ENCODE peak calls at places on chromosomes 16 and 17, in nine cellular contexts. Z is SK-N-SH, G is NT2/D1, V is endothelial cell of umbilical vein, C is mammary epithelial cell, E is mesendoderm, M is colonic mucosa, S is neural progenitor cell, R is PC-3. H is an unnamed sample.

GRCh38 chr17:61179316-61179715 is 220.3 kb upstream of the TBX2 start:
- DNase-seq in Z (no peak), C (no peak), S (peak), R (no peak), M (no peak), G (no peak), E (no peak), V (no peak), H (no peak)

GRCh38 chr16:70470927-70471341 is 16.5 kb downstream of the FCSK start:
- DNase-seq in M (no peak), V (peak), Z (peak), R (peak), E (peak), G (no peak), C (no peak), S (peak), H (no peak)

GRCh38 chr17:35560703-35561102 is at the start of gene SLFN14:
- DNase-seq in E (peak), R (no peak), G (no peak), Z (no peak), S (no peak), C (no peak), M (no peak), V (peak), H (no peak)

GRCh38 chr16:67719778-67720144 is 645 bp upstream of the GFOD2 start:
- DNase-seq in G (no peak), M (peak), C (peak), S (peak), Z (peak), E (peak), V (no peak), R (no peak), H (no peak)

GRCh38 chr17:73765824-73766563 is 121.7 kb upstream of the SDK2 start:
- DNase-seq in E (peak), G (no peak), R (no peak), V (no peak), M (no peak), S (no peak), Z (no peak), C (no peak), H (peak)

GRCh38 chr17:74529243-74529642 is 2.0 kb downstream of the CD300LB start:
- DNase-seq in Z (no peak), E (no peak), M (no peak), R (no peak), V (no peak), C (no peak), G (no peak), S (no peak), H (no peak)

GRCh38 chr17:73600103-73600871 is 44.0 kb downstream of the SDK2 start:
- DNase-seq in V (no peak), S (no peak), Z (peak), M (no peak), E (no peak), C (no peak), R (no peak), G (no peak), H (no peak)

GRCh38 chr16:88066234-88066633 is 115.0 kb downstream of the BANP start:
- DNase-seq in R (no peak), S (no peak), M (no peak), Z (no peak), G (no peak), E (no peak), C (no peak), V (no peak), H (peak)

GRCh38 chr16:72818286-72818845 is 229.6 kb downstream of the ZFHX3 start:
- DNase-seq in M (no peak), Z (no peak), R (no peak), C (no peak), E (peak), V (no peak), G (no peak), S (peak), H (no peak)

GRCh38 chr16:66515543-66516171 is 34.3 kb downstream of the TK2 start:
- DNase-seq in M (no peak), E (peak), R (peak), V (peak), Z (no peak), C (no peak), G (no peak), S (no peak), H (no peak)

GRCh38 chr17:3914319-3914685 is 2.0 kb downstream of the P2RX1 start:
- DNase-seq in G (no peak), R (no peak), S (no peak), C (no peak), V (no peak), Z (no peak), E (no peak), M (peak), H (peak)

GRCh38 chr16:2527071-2527783 is 4.0 kb downstream of the CEMP1 start:
- DNase-seq in C (no peak), S (no peak), R (no peak), E (no peak), V (no peak), Z (peak), G (no peak), M (no peak), H (peak)

GRCh38 chr16:740764-741505 is at the start of gene CIAO3:
- DNase-seq in Z (peak), M (peak), S (peak), V (peak), G (peak), E (peak), C (peak), R (peak), H (peak)

GRCh38 chr16:29893553-29893952 is 5.8 kb downstream of the SEZ6L2 start:
- DNase-seq in M (no peak), R (no peak), C (no peak), G (no peak), S (no peak), V (no peak), Z (no peak), E (no peak), H (no peak)

GRCh38 chr17:34443832-34444469 is 80.9 kb upstream of the CCL1 start:
- DNase-seq in R (peak), Z (peak), S (peak), E (peak), G (no peak), V (no peak), C (no peak), M (no peak), H (no peak)

GRCh38 chr17:56594528-56595418 is 1.3 kb downstream of the NOG start:
- DNase-seq in M (no peak), S (peak), Z (no peak), V (peak), C (peak), G (no peak), R (peak), E (peak), H (no peak)

GRCh38 chr17:77424585-77425344 is 284.0 kb downstream of the SEC14L1 start:
- DNase-seq in C (no peak), Z (peak), S (no peak), V (peak), G (no peak), R (no peak), E (no peak), M (peak), H (peak)

GRCh38 chr17:50872710-50873424 is 6.7 kb upstream of the TOB1 start:
- DNase-seq in R (no peak), C (peak), M (no peak), V (no peak), E (no peak), Z (no peak), S (no peak), G (no peak), H (no peak)

GRCh38 chr17:69516911-69517310 is 102.4 kb downstream of the MAP2K6 start:
- DNase-seq in C (no peak), Z (no peak), E (no peak), G (no peak), R (no peak), V (no peak), M (no peak), S (no peak), H (no peak)

GRCh38 chr17:40841246-40841645 is 18.8 kb upstream of the KRT10 start:
- DNase-seq in E (no peak), M (no peak), Z (no peak), C (no peak), G (no peak), R (no peak), V (no peak), S (no peak), H (no peak)

GRCh38 chr17:42675984-42676423 is 790 bp downstream of the PLEKHH3 start:
- DNase-seq in G (no peak), E (peak), M (peak), R (peak), C (no peak), S (no peak), Z (peak), V (peak), H (peak)

GRCh38 chr17:75059369-75060345 is 12.6 kb downstream of the KCTD2 start:
- DNase-seq in G (no peak), S (no peak), M (no peak), C (no peak), Z (peak), E (peak), R (peak), V (peak), H (no peak)

GRCh38 chr17:33038740-33039139 is 47.1 kb downstream of the SPACA3 start:
- DNase-seq in E (peak), R (peak), M (peak), S (peak), G (peak), C (peak), V (peak), Z (peak), H (no peak)

GRCh38 chr16:23026777-23027362 is 122.4 kb downstream of the USP31 start:
- DNase-seq in V (peak), M (no peak), C (peak), G (peak), E (peak), S (peak), Z (no peak), R (peak), H (no peak)

GRCh38 chr17:14616508-14616907 is 315.6 kb downstream of the HS3ST3B1 start:
- DNase-seq in E (no peak), M (no peak), G (no peak), R (peak), S (no peak), C (peak), Z (no peak), V (no peak), H (no peak)

GRCh38 chr16:81237282-81237681 is 1.2 kb upstream of the BCO1 start:
- DNase-seq in V (no peak), S (no peak), C (peak), E (no peak), R (peak), Z (no peak), M (peak), G (no peak), H (no peak)

GRCh38 chr16:71537643-71538042 is 11.4 kb downstream of the CHST4 start:
- DNase-seq in M (peak), S (peak), C (peak), R (peak), Z (peak), E (peak), V (peak), G (peak), H (peak)

GRCh38 chr16:84790291-84790690 is 29.5 kb upstream of the CRISPLD2 start:
- DNase-seq in Z (no peak), S (no peak), V (no peak), E (no peak), R (no peak), C (no peak), G (no peak), M (no peak), H (no peak)

GRCh38 chr16:6528217-6528616 is 804.4 kb upstream of the RBFOX1 start:
- DNase-seq in R (no peak), V (no peak), G (no peak), M (no peak), C (no peak), E (no peak), Z (no peak), S (no peak), H (no peak)

GRCh38 chr16:49799172-49799571 is 56.7 kb downstream of the ZNF423 start:
- DNase-seq in V (no peak), R (no peak), C (no peak), S (peak), M (no peak), G (no peak), Z (no peak), E (peak), H (no peak)

GRCh38 chr16:84239910-84240309 is at the start of gene KCNG4:
- DNase-seq in S (no peak), V (no peak), C (no peak), R (no peak), G (no peak), E (no peak), Z (peak), M (no peak), H (peak)

GRCh38 chr16:17343028-17343427 is 127.7 kb downstream of the XYLT1 start:
- DNase-seq in E (no peak), C (no peak), G (no peak), S (no peak), M (no peak), V (no peak), Z (no peak), R (no peak), H (no peak)

GRCh38 chr16:80552277-80552676 is 11.5 kb downstream of the DYNLRB2 start:
- DNase-seq in V (no peak), S (no peak), G (no peak), M (no peak), E (no peak), R (no peak), C (peak), Z (no peak), H (no peak)

GRCh38 chr16:50548659-50549560 is 714 bp downstream of the NKD1 start:
- DNase-seq in S (peak), V (peak), E (no peak), C (peak), R (no peak), Z (peak), M (peak), G (no peak), H (peak)

GRCh38 chr16:30893082-30893743 is 664 bp downstream of the BCL7C start:
- DNase-seq in S (peak), Z (peak), E (no peak), V (no peak), C (no peak), G (no peak), R (no peak), M (peak), H (peak)

GRCh38 chr16:56982695-56983094 is 6.7 kb upstream of the NLRC5 start:
- DNase-seq in S (no peak), E (no peak), M (no peak), R (no peak), V (no peak), Z (no peak), G (no peak), C (no peak), H (no peak)

GRCh38 chr17:14222611-14223010 is 14.1 kb downstream of the CDRT15 start:
- DNase-seq in S (no peak), C (no peak), M (no peak), V (no peak), Z (no peak), E (no peak), G (no peak), R (no peak), H (no peak)

GRCh38 chr17:31275126-31275525 is 21.9 kb downstream of the OMG start:
- DNase-seq in G (no peak), C (no peak), S (no peak), Z (no peak), R (no peak), E (no peak), M (no peak), V (no peak), H (no peak)
- H3K9ac ChIP-seq in G (no peak), C (no peak), S (no peak), Z (no peak), R (no peak), E (no peak), M (no peak), V (no peak), H (no peak)

DNA sequence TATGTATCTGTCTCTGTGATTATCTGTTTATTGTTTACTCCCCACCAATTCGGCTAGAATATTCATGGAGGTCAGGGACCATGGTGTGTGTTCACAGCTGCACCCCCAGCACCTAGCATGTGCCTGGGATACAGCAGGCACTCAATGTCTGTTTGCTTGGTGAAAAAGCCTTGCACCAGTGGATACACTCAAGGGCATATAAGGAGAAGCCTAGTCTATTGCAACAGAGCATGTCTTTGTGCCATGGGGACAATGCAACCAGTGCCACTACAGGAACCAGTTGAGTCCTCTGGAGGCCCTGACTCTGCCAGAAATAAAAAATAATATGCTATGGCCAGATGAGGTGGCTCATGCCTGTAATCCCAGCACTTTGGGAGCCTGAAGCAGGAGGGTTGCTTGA is 93.6 kb downstream of the NDE1 start:
- DNase-seq in M (no peak), C (no peak), G (no peak), R (no peak), E (no peak), V (no peak), Z (no peak), S (no peak), H (no peak)
- H3K9ac ChIP-seq in M (no peak), C (no peak), G (no peak), R (no peak), E (no peak), V (no peak), Z (no peak), S (no peak), H (no peak)

GRCh38 chr17:80791758-80792284 is 199.8 kb upstream of the CHMP6 start:
- DNase-seq in R (peak), C (peak), M (peak), G (no peak), Z (no peak), E (no peak), V (peak), S (no peak), H (peak)
- H3K9ac ChIP-seq in R (peak), C (no peak), M (no peak), G (no peak), Z (no peak), E (no peak), V (peak), S (no peak), H (no peak)

GRCh38 chr17:57902117-57902799 is 52.4 kb upstream of the MRPS23 start:
- DNase-seq in R (no peak), G (no peak), Z (no peak), E (no peak), M (no peak), C (no peak), S (no peak), V (no peak), H (no peak)

GRCh38 chr17:57900991-57901743 is 51.3 kb upstream of the MRPS23 start:
- DNase-seq in M (peak), G (no peak), C (peak), S (no peak), R (peak), V (no peak), E (no peak), Z (no peak), H (no peak)

GRCh38 chr17:57899822-57900221 is 50.0 kb upstream of the MRPS23 start:
- DNase-seq in G (no peak), V (no peak), R (peak), M (peak), Z (no peak), E (no peak), S (no peak), C (no peak), H (no peak)

GRCh38 chr17:57898487-57899311 is 48.9 kb upstream of the MRPS23 start:
- DNase-seq in C (no peak), Z (peak), S (peak), G (no peak), R (no peak), V (no peak), E (peak), M (no peak), H (peak)

DNA sequence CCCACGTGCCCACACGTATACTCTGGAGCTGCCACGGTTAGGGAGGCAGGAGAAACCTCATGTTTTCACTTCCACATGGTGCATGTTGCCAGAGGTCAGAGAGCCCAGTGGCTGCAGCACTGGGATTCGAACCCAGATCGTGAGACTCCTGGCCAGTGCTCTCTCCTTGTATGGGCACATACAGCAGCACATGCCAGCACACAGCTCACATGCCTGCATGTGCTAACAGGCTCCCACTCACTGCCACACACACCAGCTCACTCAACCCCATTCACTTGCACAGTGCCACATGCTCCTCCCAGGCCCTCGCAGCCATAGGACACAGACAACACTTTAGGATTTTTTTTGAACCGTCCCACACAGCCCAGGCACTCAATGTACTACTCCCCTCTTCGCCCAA is 49.5 kb upstream of the MRPS23 start:
- DNase-seq in Z (no peak), G (no peak), V (no peak), R (no peak), C (no peak), S (no peak), M (no peak), E (no peak), H (no peak)
- H3K9ac ChIP-seq in Z (peak), G (peak), V (no peak), R (peak), C (no peak), S (no peak), M (peak), E (peak), H (peak)